ENCODE peak calls at places on chromosomes 1 and 21, in eight cellular contexts. One of them, this sample, is unnamed.

GRCh38 chr1:152906023-152906565 is 2.3 kb upstream of the IVL start:
- DNase-seq in hepatic stellate cell: peak; percentile 61
- DNase-seq in T-cell: no peak
- DNase-seq in body of pancreas: no peak
- DNase-seq in Panc1: no peak
- DNase-seq in pulmonary artery endothelial cell: no peak
- DNase-seq in fibroblast of lung: peak; percentile 74
- DNase-seq in brain microvascular endothelial cell: no peak
- DNase-seq in this sample: no peak

GRCh38 chr1:209527372-209527771 is 56.1 kb upstream of the CAMK1G start:
- DNase-seq in fibroblast of lung: peak; percentile 57
- DNase-seq in pulmonary artery endothelial cell: no peak
- DNase-seq in brain microvascular endothelial cell: peak; percentile 38
- DNase-seq in hepatic stellate cell: no peak
- DNase-seq in T-cell: no peak
- DNase-seq in body of pancreas: no peak
- DNase-seq in Panc1: no peak
- DNase-seq in this sample: no peak

GRCh38 chr1:229339520-229339919 is 3.3 kb downstream of the CCSAP start:
- DNase-seq in brain microvascular endothelial cell: no peak
- DNase-seq in body of pancreas: no peak
- DNase-seq in fibroblast of lung: no peak
- DNase-seq in T-cell: no peak
- DNase-seq in pulmonary artery endothelial cell: no peak
- DNase-seq in Panc1: no peak
- DNase-seq in hepatic stellate cell: no peak
- DNase-seq in this sample: peak; percentile 40

GRCh38 chr1:95035536-95035935 is 37.2 kb downstream of the ALG14 start:
- DNase-seq in brain microvascular endothelial cell: peak; percentile 52
- DNase-seq in pulmonary artery endothelial cell: no peak
- DNase-seq in body of pancreas: no peak
- DNase-seq in fibroblast of lung: peak; percentile 98
- DNase-seq in Panc1: no peak
- DNase-seq in hepatic stellate cell: no peak
- DNase-seq in T-cell: no peak
- DNase-seq in this sample: no peak

GRCh38 chr21:20739421-20739820 is 258.8 kb upstream of the NCAM2 start:
- DNase-seq in Panc1: no peak
- DNase-seq in pulmonary artery endothelial cell: no peak
- DNase-seq in brain microvascular endothelial cell: no peak
- DNase-seq in T-cell: no peak
- DNase-seq in body of pancreas: no peak
- DNase-seq in hepatic stellate cell: no peak
- DNase-seq in fibroblast of lung: no peak
- DNase-seq in this sample: no peak

GRCh38 chr1:59384443-59384842 is 87.5 kb downstream of the FGGY start:
- DNase-seq in body of pancreas: no peak
- DNase-seq in fibroblast of lung: no peak
- DNase-seq in T-cell: no peak
- DNase-seq in pulmonary artery endothelial cell: no peak
- DNase-seq in Panc1: no peak
- DNase-seq in hepatic stellate cell: no peak
- DNase-seq in brain microvascular endothelial cell: no peak
- DNase-seq in this sample: no peak

GRCh38 chr1:30450818-30451233 is 272.6 kb downstream of the MATN1 start:
- DNase-seq in pulmonary artery endothelial cell: no peak
- DNase-seq in Panc1: no peak
- DNase-seq in fibroblast of lung: no peak
- DNase-seq in T-cell: no peak
- DNase-seq in body of pancreas: no peak
- DNase-seq in brain microvascular endothelial cell: no peak
- DNase-seq in hepatic stellate cell: no peak
- DNase-seq in this sample: no peak

GRCh38 chr1:199122532-199123311 is 483.9 kb downstream of the PTPRC start:
- DNase-seq in Panc1: no peak
- DNase-seq in fibroblast of lung: peak; percentile 88
- DNase-seq in body of pancreas: no peak
- DNase-seq in T-cell: no peak
- DNase-seq in brain microvascular endothelial cell: peak; percentile 21
- DNase-seq in pulmonary artery endothelial cell: no peak
- DNase-seq in hepatic stellate cell: no peak
- DNase-seq in this sample: no peak

GRCh38 chr1:222814536-222815366 is at the start of gene DISP1:
- DNase-seq in pulmonary artery endothelial cell: peak; percentile 37
- DNase-seq in body of pancreas: peak; percentile 87
- DNase-seq in hepatic stellate cell: peak; percentile 75
- DNase-seq in brain microvascular endothelial cell: peak; percentile 71
- DNase-seq in T-cell: peak; percentile 63
- DNase-seq in fibroblast of lung: peak; percentile 81
- DNase-seq in Panc1: no peak
- DNase-seq in this sample: peak; percentile 75

GRCh38 chr1:204763773-204764427 is 78.4 kb upstream of the LRRN2 start:
- DNase-seq in T-cell: peak; percentile 73
- DNase-seq in fibroblast of lung: peak; percentile 89
- DNase-seq in brain microvascular endothelial cell: peak; percentile 40
- DNase-seq in body of pancreas: peak; percentile 85
- DNase-seq in hepatic stellate cell: peak; percentile 36
- DNase-seq in pulmonary artery endothelial cell: peak; percentile 5
- DNase-seq in Panc1: peak; percentile 15
- DNase-seq in this sample: peak; percentile 67

GRCh38 chr1:79380078-79380477 is 373.5 kb upstream of the ADGRL4 start:
- DNase-seq in fibroblast of lung: no peak
- DNase-seq in T-cell: no peak
- DNase-seq in brain microvascular endothelial cell: no peak
- DNase-seq in hepatic stellate cell: no peak
- DNase-seq in body of pancreas: no peak
- DNase-seq in pulmonary artery endothelial cell: no peak
- DNase-seq in Panc1: no peak
- DNase-seq in this sample: no peak

GRCh38 chr1:185311589-185312225 is 5.3 kb downstream of the IVNS1ABP start:
- DNase-seq in pulmonary artery endothelial cell: no peak
- DNase-seq in brain microvascular endothelial cell: no peak
- DNase-seq in fibroblast of lung: no peak
- DNase-seq in hepatic stellate cell: no peak
- DNase-seq in body of pancreas: no peak
- DNase-seq in T-cell: no peak
- DNase-seq in Panc1: no peak
- DNase-seq in this sample: no peak

GRCh38 chr1:7478142-7478796 is 292.8 kb upstream of the VAMP3 start:
- DNase-seq in hepatic stellate cell: no peak
- DNase-seq in pulmonary artery endothelial cell: no peak
- DNase-seq in T-cell: no peak
- DNase-seq in Panc1: no peak
- DNase-seq in body of pancreas: no peak
- DNase-seq in fibroblast of lung: no peak
- DNase-seq in brain microvascular endothelial cell: no peak
- DNase-seq in this sample: no peak

GRCh38 chr1:236997882-236998281 is 6.4 kb downstream of the MT1HL1 start:
- DNase-seq in fibroblast of lung: no peak
- DNase-seq in brain microvascular endothelial cell: no peak
- DNase-seq in T-cell: no peak
- DNase-seq in body of pancreas: no peak
- DNase-seq in pulmonary artery endothelial cell: no peak
- DNase-seq in hepatic stellate cell: no peak
- DNase-seq in Panc1: no peak
- DNase-seq in this sample: no peak

GRCh38 chr21:19603011-19603593 is 1199.5 kb upstream of the TMPRSS15 start:
- DNase-seq in fibroblast of lung: no peak
- DNase-seq in body of pancreas: no peak
- DNase-seq in Panc1: no peak
- DNase-seq in hepatic stellate cell: no peak
- DNase-seq in T-cell: no peak
- DNase-seq in brain microvascular endothelial cell: no peak
- DNase-seq in pulmonary artery endothelial cell: no peak
- DNase-seq in this sample: no peak

GRCh38 chr1:170668301-170668789 is 4.4 kb downstream of the PRRX1 start:
- DNase-seq in pulmonary artery endothelial cell: no peak
- DNase-seq in fibroblast of lung: peak; percentile 39
- DNase-seq in Panc1: no peak
- DNase-seq in T-cell: no peak
- DNase-seq in brain microvascular endothelial cell: peak; percentile 22
- DNase-seq in hepatic stellate cell: no peak
- DNase-seq in body of pancreas: no peak
- DNase-seq in this sample: no peak

GRCh38 chr1:151408891-151409290 is 9.5 kb downstream of the PSMB4 start:
- DNase-seq in T-cell: no peak
- DNase-seq in body of pancreas: no peak
- DNase-seq in fibroblast of lung: peak; percentile 9
- DNase-seq in brain microvascular endothelial cell: no peak
- DNase-seq in pulmonary artery endothelial cell: no peak
- DNase-seq in hepatic stellate cell: no peak
- DNase-seq in Panc1: no peak
- DNase-seq in this sample: no peak

GRCh38 chr1:11447903-11448302 is 31.1 kb upstream of the DISP3 start:
- DNase-seq in pulmonary artery endothelial cell: no peak
- DNase-seq in brain microvascular endothelial cell: no peak
- DNase-seq in Panc1: no peak
- DNase-seq in hepatic stellate cell: no peak
- DNase-seq in fibroblast of lung: no peak
- DNase-seq in body of pancreas: no peak
- DNase-seq in T-cell: no peak
- DNase-seq in this sample: no peak

GRCh38 chr1:162023547-162024501 is at the start of gene OLFML2B:
- DNase-seq in fibroblast of lung: peak; percentile 82
- DNase-seq in hepatic stellate cell: peak; percentile 91
- DNase-seq in brain microvascular endothelial cell: peak; percentile 81
- DNase-seq in T-cell: peak; percentile 38
- DNase-seq in Panc1: peak; percentile 61
- DNase-seq in pulmonary artery endothelial cell: no peak
- DNase-seq in body of pancreas: peak; percentile 45
- DNase-seq in this sample: peak; percentile 57

GRCh38 chr1:228180271-228180987 is 14.8 kb downstream of the IBA57 start:
- DNase-seq in body of pancreas: no peak
- DNase-seq in fibroblast of lung: no peak
- DNase-seq in pulmonary artery endothelial cell: no peak
- DNase-seq in brain microvascular endothelial cell: no peak
- DNase-seq in T-cell: no peak
- DNase-seq in hepatic stellate cell: no peak
- DNase-seq in Panc1: no peak
- DNase-seq in this sample: no peak

GRCh38 chr21:26405735-26406361 is 167.2 kb downstream of the CYYR1 start:
- DNase-seq in T-cell: no peak
- DNase-seq in Panc1: no peak
- DNase-seq in brain microvascular endothelial cell: peak; percentile 84
- DNase-seq in hepatic stellate cell: peak; percentile 57
- DNase-seq in fibroblast of lung: peak; percentile 91
- DNase-seq in body of pancreas: no peak
- DNase-seq in pulmonary artery endothelial cell: no peak
- DNase-seq in this sample: no peak

This sample was measured in activated CD4-positive, alpha-beta T cell treated with anti-CD3 and anti-CD28 coated beads, Interleukin-2, amount 50 U/mL, for 48 hours.